ENCODE peak calls at places on chromosomes 5 and 9, in six cellular contexts. M, O, I, Y, A and F are unnamed samples.
A peak's percentile ranks its signal among the peaks of the same experiment; 100 is the strongest.

GRCh38 chr5:53790026-53790425 is 229.6 kb downstream of the NDUFS4 start:
- DNase-seq in Y (no peak), O (no peak), I (no peak), A (no peak), M (no peak), F (no peak)

GRCh38 chr9:38134578-38134977 is 65.6 kb upstream of the SHB start:
- DNase-seq in M (no peak), Y (no peak), A (no peak), I (no peak), O (no peak), F (no peak)

GRCh38 chr9:79686381-79687130 is 114.8 kb downstream of the TLE4 start:
- DNase-seq in A (peak; percentile 33), Y (no peak), I (no peak), O (no peak), M (no peak), F (no peak)

GRCh38 chr9:6739218-6739617 is 18.6 kb upstream of the KDM4C start:
- DNase-seq in Y (no peak), A (no peak), I (no peak), O (no peak), M (no peak), F (no peak)

GRCh38 chr9:115127191-115127817 is 9.3 kb upstream of the TNC start:
- DNase-seq in A (peak; percentile 33), M (no peak), I (no peak), O (no peak), Y (no peak), F (no peak)

GRCh38 chr5:74357827-74358226 is 282.7 kb downstream of the ENC1 start:
- DNase-seq in Y (no peak), M (no peak), O (no peak), A (no peak), I (no peak), F (no peak)

GRCh38 chr9:69818946-69819345 is 1.7 kb upstream of the CFAP95 start:
- DNase-seq in M (no peak), A (no peak), Y (no peak), I (no peak), O (no peak), F (no peak)

GRCh38 chr5:160797020-160797419 is 55.0 kb downstream of the ATP10B start:
- DNase-seq in O (no peak), M (no peak), A (no peak), Y (no peak), I (no peak), F (no peak)

GRCh38 chr9:95506692-95507455 is 9.9 kb downstream of the PTCH1 start:
- DNase-seq in Y (peak; percentile 61), I (peak; percentile 53), A (peak; percentile 58), O (no peak), M (peak; percentile 33), F (peak; percentile 35)

GRCh38 chr5:75338408-75338807 is 1.4 kb downstream of the HMGCR start:
- DNase-seq in I (no peak), O (no peak), M (no peak), Y (no peak), A (no peak), F (no peak)

GRCh38 chr9:129806126-129806525 is 3.1 kb downstream of the TOR1B start:
- DNase-seq in O (no peak), A (peak; percentile 80), I (no peak), M (no peak), Y (no peak), F (no peak)

GRCh38 chr9:3482578-3482977 is 43.2 kb downstream of the RFX3 start:
- DNase-seq in M (no peak), I (no peak), Y (no peak), O (no peak), A (no peak), F (no peak)

GRCh38 chr9:76732341-76732958 is 31.8 kb upstream of the PCA3 start:
- DNase-seq in Y (no peak), M (no peak), A (no peak), I (no peak), O (no peak), F (no peak)

GRCh38 chr9:87342743-87343142 is 154.9 kb upstream of the DAPK1 start:
- DNase-seq in A (no peak), I (no peak), Y (peak; percentile 64), O (no peak), M (no peak), F (no peak)

GRCh38 chr9:125137200-125137599 is 6.1 kb downstream of the SCAI start:
- DNase-seq in I (no peak), M (no peak), O (no peak), A (no peak), Y (no peak), F (no peak)

GRCh38 chr9:69549310-69550202 is 122.6 kb downstream of the APBA1 start:
- DNase-seq in Y (no peak), I (peak; percentile 27), A (peak; percentile 27), O (no peak), M (peak; percentile 26), F (peak; percentile 23)

GRCh38 chr5:111976705-111977104 is 219.7 kb upstream of the NREP start:
- DNase-seq in M (no peak), I (no peak), O (no peak), A (no peak), Y (no peak), F (no peak)

GRCh38 chr9:132800038-132800648 is 77.9 kb downstream of the AK8 start:
- DNase-seq in A (no peak), I (peak; percentile 56), O (peak; percentile 54), Y (peak; percentile 87), M (peak; percentile 63), F (peak; percentile 55)

GRCh38 chr5:141969783-141970741 is 1.2 kb downstream of the RNF14 start:
- DNase-seq in I (no peak), M (no peak), O (no peak), Y (no peak), A (peak; percentile 61), F (no peak)

GRCh38 chr5:66072031-66072430 is 72.1 kb upstream of the SREK1 start:
- DNase-seq in M (no peak), O (no peak), A (no peak), I (no peak), Y (no peak), F (no peak)

GRCh38 chr5:174320051-174320450 is 274.5 kb downstream of the NSG2 start:
- DNase-seq in M (no peak), I (no peak), O (no peak), A (no peak), Y (no peak), F (no peak)

GRCh38 chr5:169717298-169717697 is 80.2 kb downstream of the DOCK2 start:
- DNase-seq in O (no peak), I (no peak), Y (no peak), M (no peak), A (peak; percentile 30), F (no peak)

GRCh38 chr5:24401767-24402166 is 243.0 kb downstream of the CDH10 start:
- DNase-seq in A (peak; percentile 66), Y (no peak), O (no peak), M (no peak), I (no peak), F (no peak)

GRCh38 chr5:109868737-109869136 is 179.0 kb downstream of the MAN2A1 start:
- DNase-seq in Y (no peak), I (no peak), M (no peak), O (no peak), A (no peak), F (no peak)

GRCh38 chr5:131265318-131265803 is 1.5 kb downstream of the CDC42SE2 start:
- DNase-seq in Y (no peak), A (peak; percentile 68), O (no peak), I (no peak), M (peak; percentile 58), F (no peak)

GRCh38 chr5:151174612-151175101 is 17.1 kb upstream of the ANXA6 start:
- DNase-seq in I (no peak), O (no peak), Y (peak; percentile 64), M (no peak), A (no peak), F (no peak)

GRCh38 chr5:80254767-80255424 is 952 bp downstream of the SERINC5 start:
- DNase-seq in O (no peak), I (no peak), A (peak; percentile 23), M (peak; percentile 42), Y (peak; percentile 34), F (no peak)